ENCODE peak calls at places on chromosome 1, in eight cellular contexts. Z, D, B, E, F, X, T and Y are unnamed samples.

GRCh38 chr1:2127181-2128145 is 67.1 kb downstream of the FAAP20 start:
- DNase-seq in Z (no peak), D (no peak), B (no peak), E (no peak), F (no peak), X (no peak), T (peak), Y (no peak)

GRCh38 chr1:112618721-112619517 is at the start of gene ST7L:
- DNase-seq in Z (peak), D (peak), B (peak), E (peak), F (peak), X (peak), T (peak), Y (peak)

GRCh38 chr1:17586172-17586963 is 46.9 kb downstream of the ARHGEF10L start:
- DNase-seq in Z (no peak), D (peak), B (peak), E (peak), F (no peak), X (no peak), T (no peak), Y (no peak)

GRCh38 chr1:201772178-201772577 is 56.8 kb upstream of the IPO9 start:
- DNase-seq in Z (no peak), D (no peak), B (no peak), E (no peak), F (no peak), X (no peak), T (no peak), Y (no peak)

GRCh38 chr1:229751629-229752028 is 125.6 kb downstream of the URB2 start:
- DNase-seq in Z (no peak), D (no peak), B (no peak), E (no peak), F (no peak), X (no peak), T (no peak), Y (no peak)

GRCh38 chr1:51264470-51264869 is 28.4 kb downstream of the RNF11 start:
- DNase-seq in Z (no peak), D (peak), B (peak), E (peak), F (no peak), X (no peak), T (no peak), Y (no peak)

GRCh38 chr1:9149151-9149550 is 20.2 kb upstream of the GPR157 start:
- DNase-seq in Z (no peak), D (no peak), B (no peak), E (no peak), F (no peak), X (no peak), T (no peak), Y (no peak)

GRCh38 chr1:206582537-206583460 is 29.5 kb downstream of the EIF2D start:
- DNase-seq in Z (no peak), D (no peak), B (no peak), E (no peak), F (no peak), X (peak), T (no peak), Y (no peak)

GRCh38 chr1:77382361-77382760 is 100.5 kb downstream of the AK5 start:
- DNase-seq in Z (no peak), D (no peak), B (peak), E (no peak), F (no peak), X (no peak), T (no peak), Y (no peak)

GRCh38 chr1:30415171-30415940 is 308.0 kb downstream of the MATN1 start:
- DNase-seq in Z (no peak), D (no peak), B (no peak), E (no peak), F (no peak), X (no peak), T (no peak), Y (peak)

GRCh38 chr1:186456731-186457255 is 4.1 kb downstream of the PDC start:
- DNase-seq in Z (no peak), D (no peak), B (no peak), E (no peak), F (no peak), X (no peak), T (no peak), Y (no peak)

GRCh38 chr1:64097859-64098258 is 105.6 kb upstream of the UBE2U start:
- DNase-seq in Z (no peak), D (no peak), B (no peak), E (no peak), F (no peak), X (no peak), T (no peak), Y (no peak)

GRCh38 chr1:70934197-70934961 is 113.2 kb downstream of the PTGER3 start:
- DNase-seq in Z (no peak), D (no peak), B (peak), E (no peak), F (no peak), X (no peak), T (no peak), Y (no peak)

GRCh38 chr1:77487631-77488030 is 194.8 kb downstream of the ZZZ3 start:
- DNase-seq in Z (no peak), D (no peak), B (no peak), E (no peak), F (no peak), X (no peak), T (no peak), Y (no peak)